ENCODE peak calls at places on chromosomes 4 and X, in six cellular contexts. Q, Z, K, M, F and W are unnamed samples.

GRCh38 chr4:101282076-101282844 is 65.1 kb downstream of the PPP3CA start:
- DNase-seq in Q (no peak), K (no peak), M (no peak), F (no peak), Z (no peak), W (no peak)

GRCh38 chr4:177583000-177583399 is 140.8 kb upstream of the AGA start:
- DNase-seq in M (no peak), Q (no peak), F (peak), Z (peak), K (no peak), W (no peak)

GRCh38 chr4:169315530-169316306 is 45.0 kb upstream of the SH3RF1 start:
- DNase-seq in M (no peak), Z (peak), F (peak), K (peak), Q (no peak), W (peak)

GRCh38 chrX:139204903-139205667 is 325.5 kb upstream of the F9 start:
- DNase-seq in F (peak), Q (no peak), M (peak), Z (no peak), K (no peak), W (no peak)

GRCh38 chr4:156475322-156475721 is 496.3 kb downstream of the PDGFC start:
- DNase-seq in F (peak), Z (peak), M (no peak), Q (no peak), K (peak), W (peak)

GRCh38 chrX:74925210-74926088 is at the start of gene NEXMIF:
- DNase-seq in K (no peak), F (peak), Z (peak), Q (no peak), M (peak), W (no peak)

GRCh38 chrX:153494541-153495361 is at the start of gene BGN:
- DNase-seq in Q (no peak), F (no peak), M (no peak), Z (peak), K (no peak), W (no peak)

GRCh38 chr4:156294577-156294976 is 340.9 kb upstream of the CTSO start:
- DNase-seq in F (peak), K (peak), Q (no peak), Z (peak), M (peak), W (no peak)

GRCh38 chrX:103099706-103100105 is 6.8 kb upstream of the NXF3 start:
- DNase-seq in M (no peak), F (no peak), K (no peak), Z (peak), Q (no peak), W (no peak)

GRCh38 chr4:77433102-77433733 is 172.4 kb upstream of the CXCL13 start:
- DNase-seq in Q (no peak), K (peak), M (no peak), F (peak), Z (peak), W (no peak)

GRCh38 chr4:36414248-36414647 is 132.8 kb downstream of the DTHD1 start:
- DNase-seq in Z (no peak), F (peak), Q (no peak), K (no peak), M (no peak), W (no peak)

GRCh38 chr4:177393236-177393635 is 49.0 kb downstream of the AGA start:
- DNase-seq in Z (no peak), M (no peak), F (no peak), K (no peak), Q (no peak), W (no peak)

GRCh38 chrX:112646651-112647050 is 33.1 kb downstream of the LHFPL1 start:
- DNase-seq in K (no peak), Q (no peak), F (no peak), M (no peak), Z (no peak), W (no peak)

GRCh38 chrX:83008415-83008814 is 499.7 kb upstream of the POU3F4 start:
- DNase-seq in K (no peak), F (peak), M (no peak), Q (no peak), Z (no peak), W (no peak)

GRCh38 chr4:102614801-102615200 is 113.6 kb downstream of the NFKB1 start:
- DNase-seq in Z (no peak), F (no peak), M (no peak), Q (no peak), K (no peak), W (no peak)

GRCh38 chr4:76822294-76822693 is 75.7 kb downstream of the SOWAHB start:
- DNase-seq in Q (no peak), F (no peak), M (no peak), K (no peak), Z (no peak), W (no peak)

GRCh38 chrX:1138476-1138875 is 74.0 kb downstream of the CRLF2 start:
- DNase-seq in Q (no peak), M (no peak), F (no peak), K (no peak), Z (no peak), W (no peak)

GRCh38 chr4:82667761-82668505 is 106.1 kb upstream of the TMEM150C start:
- DNase-seq in K (no peak), Z (peak), F (no peak), M (no peak), Q (no peak), W (no peak)

GRCh38 chrX:15745179-15745578 is 7.1 kb downstream of the CA5B start:
- DNase-seq in M (no peak), F (no peak), Q (no peak), Z (peak), K (peak), W (no peak)

GRCh38 chr4:74037076-74037475 is 1.4 kb downstream of the CXCL3 start:
- DNase-seq in Z (no peak), K (no peak), F (peak), Q (no peak), M (no peak), W (no peak)

GRCh38 chr4:113436360-113436759 is 325.2 kb downstream of the CAMK2D start:
- DNase-seq in Z (peak), F (no peak), Q (no peak), M (no peak), K (peak), W (no peak)

GRCh38 chr4:87975466-87975865 is at the start of gene SPP1:
- DNase-seq in Q (no peak), K (no peak), Z (peak), M (no peak), F (no peak), W (no peak)

GRCh38 chrX:131988236-131988635 is 34.9 kb upstream of the STK26 start:
- DNase-seq in K (no peak), F (no peak), M (no peak), Q (no peak), Z (no peak), W (no peak)

GRCh38 chr4:83262682-83263081 is 21.9 kb downstream of the COQ2 start:
- DNase-seq in F (no peak), Q (no peak), Z (no peak), K (no peak), M (no peak), W (no peak)

GRCh38 chr4:11106190-11106589 is 322.5 kb downstream of the HS3ST1 start:
- DNase-seq in Z (no peak), M (no peak), K (no peak), Q (no peak), F (peak), W (no peak)

GRCh38 chrX:150085881-150086280 is 147.6 kb upstream of the EOLA2 start:
- DNase-seq in Q (no peak), F (peak), M (no peak), K (no peak), Z (peak), W (no peak)